ENCODE peak calls at places on chromosomes 4 and X, in seven cellular contexts. O is kidney epithelial cell, U is transverse colon, S is upper lobe of left lung, D is AG10803, A is lung, M is OCI-LY7. H is an unnamed sample.

GRCh38 chrX:40468033-40468979 is 112.5 kb upstream of the ATP6AP2 start:
- DNase-seq in D (peak; percentile 64), A (peak; percentile 54), S (no peak), O (peak; percentile 5), M (peak; percentile 48), U (peak; percentile 59), H (no peak)

GRCh38 chr4:169116270-169116901 is 106.3 kb upstream of the CBR4 start:
- DNase-seq in D (no peak), U (no peak), O (no peak), S (peak; percentile 54), M (no peak), A (no peak), H (peak; percentile 31)

GRCh38 chrX:70360366-70360765 is 62.7 kb upstream of the GDPD2 start:
- DNase-seq in U (no peak), M (no peak), S (no peak), A (no peak), D (no peak), O (no peak), H (no peak)

GRCh38 chr4:4971796-4972195 is 47.5 kb downstream of the CYTL1 start:
- DNase-seq in M (no peak), U (no peak), A (no peak), S (no peak), D (no peak), O (no peak), H (no peak)

GRCh38 chr4:67934628-67935027 is 28.7 kb downstream of the TMPRSS11A start:
- DNase-seq in A (no peak), D (no peak), M (no peak), O (no peak), S (no peak), U (no peak), H (no peak)

GRCh38 chr4:153269223-153269990 is 65.2 kb downstream of the TRIM2 start:
- DNase-seq in S (no peak), M (no peak), D (no peak), A (no peak), O (no peak), U (no peak), H (no peak)

GRCh38 chr4:125961626-125962025 is 646.9 kb downstream of the FAT4 start:
- DNase-seq in A (no peak), S (peak; percentile 20), U (no peak), D (no peak), M (no peak), O (no peak), H (no peak)

GRCh38 chr4:108571027-108571569 is 49.3 kb upstream of the RPL34 start:
- DNase-seq in D (peak; percentile 17), M (no peak), A (no peak), S (no peak), U (no peak), O (no peak), H (peak; percentile 14)

GRCh38 chr4:6105311-6105911 is 87.2 kb upstream of the C4orf50 start:
- DNase-seq in U (no peak), O (no peak), M (no peak), S (no peak), D (no peak), A (no peak), H (no peak)

GRCh38 chrX:125998432-125998831 is 167.7 kb downstream of the DCAF12L2 start:
- DNase-seq in U (no peak), M (peak; percentile 1), D (no peak), S (no peak), O (no peak), A (no peak), H (no peak)

GRCh38 chrX:49165901-49166881 is 3.6 kb downstream of the MAGIX start:
- DNase-seq in D (peak; percentile 62), U (peak; percentile 87), O (no peak), M (peak; percentile 88), A (peak; percentile 77), S (peak; percentile 89), H (peak; percentile 54)

GRCh38 chr4:41611124-41611838 is 73.3 kb downstream of the LIMCH1 start:
- DNase-seq in M (no peak), U (no peak), A (no peak), S (no peak), D (no peak), O (no peak), H (no peak)

GRCh38 chr4:41610474-41610873 is 72.5 kb downstream of the LIMCH1 start:
- DNase-seq in S (no peak), D (no peak), O (no peak), U (no peak), A (no peak), M (no peak), H (no peak)

GRCh38 chr4:41613362-41613761 is 75.4 kb downstream of the LIMCH1 start:
- DNase-seq in M (no peak), S (no peak), A (no peak), O (no peak), U (no peak), D (peak; percentile 15), H (peak; percentile 57)

GRCh38 chr4:41613782-41614181 is 75.8 kb downstream of the LIMCH1 start:
- DNase-seq in M (no peak), O (no peak), D (no peak), U (no peak), A (no peak), S (no peak), H (peak; percentile 24)

DNA sequence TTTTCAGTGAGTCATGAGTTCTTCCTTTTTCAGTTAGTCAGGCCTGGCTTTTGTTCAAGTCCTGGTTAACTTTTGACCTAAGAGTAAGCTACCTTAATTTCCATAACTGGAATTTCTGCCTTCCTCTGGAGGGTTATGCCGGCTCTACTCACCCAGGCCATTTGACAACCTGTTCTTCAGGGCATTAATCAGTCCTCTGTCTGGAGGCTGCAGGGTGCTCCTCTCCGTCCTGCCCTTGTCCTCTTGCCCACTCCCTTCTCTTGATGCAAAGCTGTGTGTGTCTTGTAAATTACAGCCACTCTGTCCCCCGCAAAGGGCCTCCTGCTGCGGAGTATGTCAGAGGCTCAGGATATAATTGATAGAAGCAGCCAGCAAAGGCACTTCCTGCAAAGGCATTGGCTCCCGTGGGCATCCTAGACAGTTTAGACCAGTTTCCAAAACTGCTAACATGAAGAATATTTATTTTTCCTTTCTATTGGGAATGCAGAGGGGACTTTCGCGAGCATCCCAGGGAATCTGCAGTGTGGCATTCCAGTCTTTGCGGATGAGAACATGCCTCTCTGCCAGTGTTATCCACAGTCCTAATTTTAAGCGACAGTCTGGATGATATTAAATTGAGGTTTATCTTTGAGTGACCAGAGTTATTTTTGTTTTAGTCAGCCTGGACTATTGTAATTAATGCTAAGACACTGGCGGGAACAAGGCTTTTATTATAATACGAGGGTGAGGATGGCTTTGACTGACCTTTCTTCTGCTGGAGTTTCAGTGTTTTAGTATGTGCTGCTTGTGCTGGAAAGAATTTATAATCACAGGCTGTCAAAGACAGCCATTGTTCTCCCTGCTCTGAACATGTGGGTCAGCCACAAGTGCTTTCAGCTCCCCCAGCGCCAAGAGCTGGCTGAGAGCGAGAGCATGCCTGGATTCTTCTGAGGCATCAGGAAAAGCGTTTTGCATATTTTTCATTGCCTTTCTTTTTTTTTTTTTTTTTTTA is 74.2 kb downstream of the LIMCH1 start:
- DNase-seq in D (peak; percentile 62), O (peak; percentile 42), A (peak; percentile 37), M (no peak), U (peak; percentile 51), S (no peak), H (peak; percentile 63)
- H3K4me3 ChIP-seq in D (no peak overlapping the region), O (no peak overlapping the region), A (no peak overlapping the region), M (no peak overlapping the region), U (peak overlapping the region; percentile 15), S (no peak overlapping the region), H (peak overlapping the region; percentile 29)

DNA sequence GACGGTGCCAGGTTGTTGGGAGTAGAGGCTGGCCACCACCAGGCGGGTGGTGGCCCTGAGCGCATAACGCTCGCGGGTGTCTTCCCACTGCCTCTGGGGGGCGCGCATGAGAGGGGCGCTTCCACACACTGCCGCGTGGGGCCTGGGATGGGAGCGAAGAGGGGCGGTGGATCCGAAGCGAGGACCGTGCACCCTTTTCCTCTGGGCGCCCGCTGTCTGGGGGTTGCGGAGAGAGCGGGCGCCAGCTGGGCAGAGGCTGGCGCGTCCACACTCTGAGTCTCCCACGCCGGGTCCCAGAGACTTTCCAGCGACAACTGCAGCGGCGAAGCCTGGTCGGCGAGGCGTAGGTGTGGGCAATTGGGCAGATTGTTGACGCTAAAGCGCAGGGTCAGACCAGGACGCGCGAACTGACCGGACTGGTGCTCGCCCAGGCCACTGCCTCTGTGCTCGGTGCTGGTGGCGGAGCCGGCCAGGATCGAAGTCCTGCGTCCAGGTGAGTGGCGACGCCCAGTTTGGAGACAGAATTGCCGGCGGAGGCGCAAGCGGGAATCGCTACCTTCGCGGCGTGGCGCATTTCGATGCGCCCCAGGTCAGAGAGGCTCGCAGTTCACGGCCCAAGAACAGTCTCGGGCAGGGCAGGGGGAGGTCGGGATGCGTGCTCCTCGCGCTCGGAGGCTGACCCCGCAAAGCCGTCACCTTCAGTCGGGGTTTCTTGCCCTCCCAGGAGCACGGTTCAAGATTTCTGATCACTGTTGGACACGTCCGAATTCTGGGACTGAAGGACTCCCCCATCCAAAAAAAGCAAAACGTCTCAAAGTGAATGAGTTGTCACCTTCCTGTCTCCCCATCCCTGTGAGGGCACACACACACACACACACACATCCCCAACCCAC is 2.6 kb upstream of the HMX1 start:
- DNase-seq in A (no peak), U (no peak), D (no peak), S (no peak), O (no peak), M (no peak), H (no peak)
- TF ChIP-seq CTCF in A (no peak), U (no peak), D (no peak), S (no peak), O (no peak), M (no peak), H (no peak)

GRCh38 chr4:86592553-86593249 is 1.4 kb upstream of the PTPN13 start:
- DNase-seq in A (no peak), D (no peak), S (no peak), O (no peak), M (no peak), U (no peak), H (peak; percentile 28)
- H3K4me3 ChIP-seq in A (no peak overlapping the region), D (no peak overlapping the region), S (peak overlapping the region; percentile 79), O (peak overlapping the region; percentile 90), M (no peak overlapping the region), U (no peak overlapping the region), H (peak overlapping the region; percentile 63)

GRCh38 chr4:45944000-45944399 is 179.9 kb downstream of the GABRG1 start:
- DNase-seq in A (no peak), M (no peak), D (no peak), U (no peak), O (no peak), S (no peak), H (no peak)
- TF ChIP-seq CTCF in A (no peak), M (no peak), D (no peak), U (no peak), O (no peak), S (no peak), H (no peak)

GRCh38 chrX:123487226-123487625 is 245.6 kb downstream of the THOC2 start:
- DNase-seq in D (peak; percentile 58), U (no peak), M (no peak), O (no peak), A (no peak), S (no peak), H (no peak)

GRCh38 chrX:123477673-123478072 is 255.2 kb downstream of the THOC2 start:
- DNase-seq in U (no peak), O (no peak), D (no peak), A (no peak), M (no peak), S (no peak), H (no peak)

GRCh38 chrX:123487674-123488073 is 245.2 kb downstream of the THOC2 start:
- DNase-seq in S (no peak), A (no peak), M (no peak), U (no peak), O (no peak), D (peak; percentile 49), H (no peak)

GRCh38 chrX:123476636-123477219 is 256.1 kb downstream of the THOC2 start:
- DNase-seq in D (no peak), O (no peak), S (no peak), U (no peak), M (no peak), A (no peak), H (no peak)

GRCh38 chrX:123481908-123482873 is 250.7 kb downstream of the THOC2 start:
- DNase-seq in D (peak; percentile 66), U (no peak), S (no peak), M (no peak), A (no peak), O (no peak), H (peak; percentile 26)
- H3K4me3 ChIP-seq in D (no peak overlapping the region), U (no peak overlapping the region), S (no peak overlapping the region), M (no peak overlapping the region), A (no peak overlapping the region), O (no peak overlapping the region), H (no peak overlapping the region)

H was measured in foreskin fibroblast.